ENCODE peak calls at places on chromosomes 3 and 15, in six cellular contexts. I is cardiac fibroblast, M is A549, A is astrocyte of the spinal cord, H is psoas muscle, Y is uterus. G is an unnamed sample.

GRCh38 chr3:20128378-20128777 is 57.6 kb downstream of the SGO1 start:
- DNase-seq in A (no peak), Y (no peak), H (no peak), M (no peak), I (no peak), G (no peak)

GRCh38 chr3:183924543-183924942 is 39.9 kb upstream of the PARL start:
- DNase-seq in H (no peak), A (no peak), I (no peak), Y (no peak), M (no peak), G (no peak)

GRCh38 chr15:57439128-57440030 is 63.1 kb downstream of the CGNL1 start:
- DNase-seq in Y (no peak), I (no peak), A (no peak), H (no peak), M (no peak), G (no peak)

GRCh38 chr15:74777769-74778598 is 3.9 kb upstream of the CSK start:
- DNase-seq in M (no peak), H (no peak), Y (no peak), A (no peak), I (no peak), G (no peak)

GRCh38 chr3:23567917-23568316 is 237.8 kb upstream of the UBE2E1 start:
- DNase-seq in I (peak; percentile 81), H (no peak), Y (no peak), M (peak; percentile 40), A (peak; percentile 97), G (peak; percentile 88)

GRCh38 chr3:197205265-197205664 is 93.1 kb downstream of the DLG1 start:
- DNase-seq in M (no peak), I (no peak), Y (no peak), A (no peak), H (no peak), G (no peak)

GRCh38 chr3:107753494-107753893 is 230.7 kb downstream of the BBX start:
- DNase-seq in H (no peak), A (peak; percentile 37), I (peak; percentile 48), M (peak; percentile 43), Y (peak; percentile 18), G (peak; percentile 35)

GRCh38 chr3:147361671-147362420 is 44.5 kb downstream of the ZIC4 start:
- DNase-seq in I (peak; percentile 7), M (peak; percentile 27), H (peak; percentile 70), A (peak; percentile 25), Y (no peak), G (no peak)

GRCh38 chr3:49161808-49162530 is 4.2 kb downstream of the CCDC71 start:
- DNase-seq in A (no peak), I (no peak), Y (no peak), H (no peak), M (no peak), G (no peak)

GRCh38 chr3:129441215-129441614 is 1.2 kb downstream of the IFT122 start:
- DNase-seq in Y (no peak), A (no peak), M (no peak), I (no peak), H (no peak), G (no peak)

DNA sequence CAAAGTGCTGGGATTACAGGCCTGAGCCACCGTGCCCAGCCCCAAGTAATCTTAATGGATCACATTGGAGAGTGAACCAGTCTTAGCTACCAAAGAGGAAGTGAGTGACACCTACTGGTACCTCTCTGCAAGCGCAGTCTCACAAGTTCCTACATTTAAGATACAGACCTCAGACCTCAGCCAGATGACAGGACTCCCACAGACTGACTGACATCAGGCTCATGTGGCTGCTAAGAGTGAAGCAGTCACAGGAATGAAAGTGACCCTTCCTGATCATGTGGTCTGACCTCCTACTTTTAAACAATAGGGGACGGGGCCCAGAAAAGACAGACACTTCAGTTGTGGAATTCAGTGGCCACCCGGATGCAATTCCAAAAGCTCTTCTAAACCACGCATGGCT is 36.3 kb upstream of the GNB5 start:
- DNase-seq in M (peak; percentile 87), A (peak; percentile 82), Y (peak; percentile 53), I (peak; percentile 90), H (no peak), G (peak; percentile 87)
- TF ChIP-seq CTCF in M (peak; percentile 68), A (peak; percentile 85), Y (peak; percentile 46), I (peak; percentile 83), H (peak; percentile 81), G (peak; percentile 92)

DNA sequence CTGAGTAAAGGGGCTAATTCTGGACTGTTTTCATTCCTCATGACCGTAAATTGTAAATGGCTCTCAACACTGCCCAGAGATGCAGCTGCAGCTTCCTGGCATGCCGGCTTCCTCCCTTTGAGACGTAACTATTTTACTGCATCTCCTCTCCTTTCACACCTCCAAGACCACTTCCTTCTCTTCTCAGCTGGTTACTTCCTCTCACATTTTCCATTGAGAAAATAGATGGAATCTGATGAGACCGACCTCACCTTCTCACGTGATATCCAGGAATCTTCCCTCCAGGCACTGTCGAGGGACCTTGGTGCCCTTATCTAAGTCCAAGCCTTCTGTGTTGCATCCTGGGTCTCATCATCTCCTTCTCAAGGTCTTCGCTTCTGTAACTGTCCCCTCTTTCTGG is 12.7 kb downstream of the LYSMD4 start:
- DNase-seq in H (no peak), A (no peak), I (no peak), Y (no peak), M (no peak), G (no peak)
- H3K4me3 ChIP-seq in H (no peak overlapping the region), A (no peak overlapping the region), I (no peak overlapping the region), Y (no peak overlapping the region), M (no peak overlapping the region), G (no peak overlapping the region)

DNA sequence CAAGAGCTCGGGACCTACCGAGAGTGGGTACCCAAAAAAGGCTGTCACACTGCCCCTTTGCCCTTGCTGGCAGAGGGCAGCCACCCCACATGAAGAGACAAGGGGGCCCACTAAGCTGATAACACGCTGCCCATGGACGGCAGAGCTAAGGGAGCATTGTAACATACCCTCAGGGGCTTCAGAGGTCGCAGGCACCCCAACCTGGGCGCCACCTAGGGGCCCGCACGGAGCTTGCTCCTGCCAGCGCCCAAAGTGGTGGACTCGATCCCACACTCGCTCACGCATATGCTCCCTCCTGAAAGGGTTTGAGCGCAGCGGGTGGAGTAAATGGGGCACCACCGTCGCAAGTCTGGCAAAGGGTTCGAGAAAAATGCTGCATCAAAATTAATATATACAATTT is 975.4 kb downstream of the ZPLD1 start:
- DNase-seq in M (no peak), A (no peak), H (peak; percentile 36), I (no peak), Y (no peak), G (no peak)
- TF ChIP-seq CTCF in M (no peak), A (no peak), H (no peak), I (no peak), Y (no peak), G (peak; percentile 8)

DNA sequence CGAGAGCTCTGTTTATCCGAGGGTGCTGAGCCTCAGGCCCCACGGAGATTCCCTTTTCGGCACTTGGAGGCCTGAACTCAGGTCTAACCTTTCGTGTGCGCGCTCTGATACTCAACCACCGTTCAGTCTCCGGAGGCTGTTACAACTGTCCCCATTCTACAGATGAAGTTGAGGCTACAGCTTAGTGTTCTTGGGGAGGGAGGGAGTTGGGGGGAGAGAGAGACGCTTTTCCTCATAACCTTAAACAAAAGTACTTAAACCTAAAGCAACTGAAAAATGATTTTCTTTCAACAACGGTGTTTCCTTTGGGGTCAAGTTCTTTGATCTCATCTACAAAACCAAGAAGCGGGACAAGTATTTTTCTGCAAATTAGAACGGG is 952 bp upstream of the CHST2 start:
- DNase-seq in H (no peak), A (no peak), M (no peak), Y (no peak), I (no peak), G (no peak)
- H3K4me3 ChIP-seq in H (peak overlapping the region; percentile 88), A (peak overlapping the region; percentile 82), M (peak overlapping the region; percentile 70), Y (peak overlapping the region; percentile 68), I (peak overlapping the region; percentile 88), G (peak overlapping the region; percentile 90)

GRCh38 chr15:68672781-68673205 is 94.0 kb downstream of the CORO2B start:
- DNase-seq in H (no peak), I (peak; percentile 33), M (peak; percentile 29), Y (no peak), A (peak; percentile 23), G (peak; percentile 27)
- TF ChIP-seq CTCF in H (no peak), I (peak; percentile 45), M (peak; percentile 28), Y (no peak), A (peak; percentile 51), G (peak; percentile 58)

DNA sequence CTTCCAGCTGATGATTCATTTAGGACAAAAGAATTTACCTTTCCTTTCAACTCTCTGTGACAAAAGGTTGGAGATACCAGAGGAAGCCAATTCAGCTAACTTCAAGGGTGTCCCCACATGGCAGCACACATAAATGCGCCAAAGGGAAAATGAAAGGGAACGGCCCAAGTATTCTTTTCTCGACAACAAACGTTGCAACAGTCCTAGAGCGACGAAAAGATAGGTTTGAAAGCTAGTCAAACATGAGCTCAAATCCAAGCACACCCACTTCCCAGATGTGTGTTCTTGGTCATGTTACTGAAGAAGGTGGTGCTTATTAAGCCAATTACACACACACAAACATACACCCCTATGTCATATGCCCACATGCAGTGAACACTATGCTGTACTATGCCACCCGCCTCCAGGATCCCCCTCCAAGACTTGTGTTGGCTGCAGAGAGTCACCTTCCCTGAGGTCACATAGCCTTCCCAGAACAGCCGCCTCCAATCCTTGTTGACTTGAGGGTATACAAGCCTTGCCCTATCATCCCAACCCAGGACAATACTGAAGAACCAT is 27.5 kb downstream of the MAGI1 start:
- DNase-seq in A (no peak), H (no peak), M (no peak), I (no peak), Y (no peak), G (no peak)
- H3K4me3 ChIP-seq in A (no peak overlapping the region), H (no peak overlapping the region), M (no peak overlapping the region), I (no peak overlapping the region), Y (no peak overlapping the region), G (no peak overlapping the region)

GRCh38 chr3:10834951-10835350 is 18.9 kb downstream of the SLC6A11 start:
- DNase-seq in H (no peak), I (no peak), Y (no peak), M (no peak), A (no peak), G (no peak)

GRCh38 chr3:10836676-10837075 is 20.6 kb downstream of the SLC6A11 start:
- DNase-seq in H (no peak), I (no peak), Y (no peak), A (no peak), M (no peak), G (no peak)

GRCh38 chr3:10837849-10838248 is 21.8 kb downstream of the SLC6A11 start:
- DNase-seq in M (no peak), H (no peak), Y (peak; percentile 28), A (no peak), I (no peak), G (no peak)

GRCh38 chr3:10833855-10834414 is 17.9 kb downstream of the SLC6A11 start:
- DNase-seq in M (no peak), H (no peak), A (no peak), I (no peak), Y (no peak), G (no peak)

DNA sequence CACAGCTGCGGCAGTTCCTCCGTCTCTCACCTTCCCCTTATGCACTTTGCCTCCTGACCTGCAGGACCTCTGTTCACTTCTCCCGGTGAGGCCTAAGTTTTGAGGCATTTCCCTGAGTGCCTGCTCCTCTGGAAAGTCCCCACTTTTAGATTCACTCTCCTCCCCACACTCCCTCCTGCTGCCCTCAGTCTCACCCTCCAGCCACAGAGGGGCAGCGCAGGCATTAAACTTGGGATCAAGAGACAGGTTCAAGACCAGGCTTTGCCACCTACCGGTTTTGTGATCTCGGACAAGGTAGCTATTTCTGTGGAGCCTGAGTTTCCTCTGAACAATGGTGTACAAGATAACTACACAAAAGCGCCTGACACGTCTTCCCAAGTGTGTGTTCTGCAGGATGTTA is 19.4 kb downstream of the SLC6A11 start:
- DNase-seq in Y (no peak), A (no peak), H (no peak), I (no peak), M (peak; percentile 7), G (no peak)
- TF ChIP-seq CTCF in Y (no peak), A (no peak), H (no peak), I (no peak), M (no peak), G (no peak)